ENCODE peak calls at places on chromosomes 12 and 14, in nine cellular contexts. J is Panc1; G is chondrocyte; E is stimulated activated CD4-positive, alpha-beta T cell treated with anti-CD3 and anti-CD28 coated beads, Interleukin-1b, Interleukin-23, amount 100 ng/mL, for 4 hours; Q is HEK293T; U is caudate nucleus; H is lung microvascular endothelial cell; B is GM23338; S is GM06990. N is an unnamed sample.

GRCh38 chr12:28963554-28963953 is 185.5 kb upstream of the FAR2 start:
- DNase-seq in G (no peak), J (no peak), U (no peak), H (peak), E (no peak), B (peak), Q (peak), S (no peak), N (no peak)

GRCh38 chr12:106081606-106082005 is 57.1 kb downstream of the NUAK1 start:
- DNase-seq in J (no peak), G (no peak), U (no peak), Q (no peak), E (no peak), B (no peak), S (no peak), H (peak), N (no peak)

GRCh38 chr12:120061815-120062214 is 54.7 kb downstream of the RAB35 start:
- DNase-seq in B (no peak), S (no peak), J (no peak), G (no peak), U (no peak), E (no peak), Q (no peak), H (no peak), N (no peak)

GRCh38 chr12:127742231-127742630 is 524.7 kb upstream of the TMEM132C start:
- DNase-seq in U (no peak), S (no peak), E (no peak), Q (no peak), H (no peak), G (no peak), J (no peak), B (no peak), N (no peak)

GRCh38 chr12:24948816-24949722 is at the start of gene BCAT1:
- DNase-seq in H (peak), E (peak), Q (peak), B (peak), S (peak), J (no peak), G (peak), U (no peak), N (peak)

GRCh38 chr12:12811343-12811742 is 1.8 kb upstream of the DDX47 start:
- DNase-seq in B (no peak), G (no peak), J (no peak), S (no peak), E (no peak), Q (no peak), H (no peak), U (no peak), N (no peak)

GRCh38 chr12:24795699-24796385 is 153.1 kb downstream of the BCAT1 start:
- DNase-seq in U (no peak), H (peak), J (no peak), Q (no peak), B (no peak), S (no peak), G (no peak), E (no peak), N (no peak)

GRCh38 chr14:21894003-21894897 is 220.6 kb upstream of the OR4E1 start:
- DNase-seq in U (no peak), Q (peak), S (no peak), H (peak), E (peak), G (no peak), B (peak), J (no peak), N (no peak)

GRCh38 chr14:63492391-63492790 is 50.8 kb downstream of the PPP2R5E start:
- DNase-seq in J (no peak), G (no peak), H (peak), U (no peak), S (no peak), E (no peak), B (no peak), Q (no peak), N (no peak)

GRCh38 chr12:31008241-31008711 is 65.4 kb upstream of the DDX11 start:
- DNase-seq in B (no peak), H (no peak), Q (no peak), U (no peak), G (peak), E (no peak), J (no peak), S (no peak), N (no peak)

GRCh38 chr12:120213758-120214157 is 12.8 kb upstream of the RPLP0 start:
- DNase-seq in E (no peak), U (no peak), Q (no peak), J (no peak), H (no peak), S (no peak), G (no peak), B (no peak), N (no peak)

GRCh38 chr12:2743478-2743877 is 51.3 kb upstream of the FKBP4 start:
- DNase-seq in S (no peak), B (no peak), G (no peak), Q (no peak), J (no peak), E (no peak), H (no peak), U (no peak), N (no peak)

GRCh38 chr14:28301179-28301578 is 465.4 kb upstream of the FOXG1 start:
- DNase-seq in B (no peak), S (no peak), G (no peak), E (no peak), Q (no peak), H (no peak), U (no peak), J (no peak), N (no peak)

GRCh38 chr12:118374909-118375308 is 1.4 kb upstream of the SUDS3 start:
- DNase-seq in S (no peak), Q (no peak), H (no peak), E (no peak), U (no peak), B (no peak), G (no peak), J (no peak), N (no peak)

GRCh38 chr14:64879635-64880381 is at the start of gene SPTB:
- DNase-seq in E (peak), H (no peak), B (peak), G (no peak), S (peak), Q (peak), J (no peak), U (no peak), N (no peak)

GRCh38 chr14:31188744-31189143 is 18.8 kb downstream of the HECTD1 start:
- DNase-seq in U (no peak), Q (no peak), J (no peak), G (no peak), E (no peak), H (no peak), S (no peak), B (no peak), N (no peak)

GRCh38 chr14:22099942-22100763 is 426.5 kb upstream of the OR4E1 start:
- DNase-seq in H (peak), U (no peak), E (peak), Q (peak), S (peak), G (no peak), B (peak), J (peak), N (no peak)

GRCh38 chr14:68841030-68841809 is 48.4 kb upstream of the ZFP36L1 start:
- DNase-seq in S (no peak), J (no peak), H (peak), Q (no peak), B (no peak), U (no peak), E (no peak), G (no peak), N (no peak)

GRCh38 chr14:62667515-62667914 is 377.7 kb downstream of the KCNH5 start:
- DNase-seq in J (no peak), S (no peak), B (no peak), H (peak), E (no peak), Q (no peak), G (no peak), U (no peak), N (no peak)

GRCh38 chr12:71503579-71504470 is 64.2 kb downstream of the LGR5 start:
- DNase-seq in E (no peak), S (no peak), H (no peak), Q (peak), U (no peak), B (no peak), G (no peak), J (no peak), N (no peak)

GRCh38 chr12:113396828-113397496 is 6.7 kb downstream of the SDS start:
- DNase-seq in S (no peak), G (no peak), J (no peak), B (no peak), Q (no peak), E (no peak), U (peak), H (no peak), N (no peak)

GRCh38 chr14:24428628-24429394 is 657 bp downstream of the CBLN3 start:
- DNase-seq in E (no peak), U (no peak), H (no peak), G (no peak), Q (no peak), B (peak), S (no peak), J (no peak), N (no peak)

GRCh38 chr14:73633115-73633514 is 11.7 kb upstream of the DNAL1 start:
- DNase-seq in Q (no peak), S (no peak), B (no peak), J (no peak), G (no peak), U (no peak), H (no peak), E (no peak), N (no peak)

GRCh38 chr14:95233702-95234241 is 76.4 kb upstream of the DICER1 start:
- DNase-seq in H (no peak), B (no peak), E (no peak), J (no peak), Q (no peak), S (peak), G (no peak), U (no peak), N (no peak)

GRCh38 chr12:13610280-13610679 is 371.1 kb downstream of the GRIN2B start:
- DNase-seq in J (no peak), H (no peak), E (no peak), S (no peak), B (no peak), G (no peak), Q (no peak), U (no peak), N (no peak)

GRCh38 chr12:77152623-77153193 is 87.3 kb upstream of the E2F7 start:
- DNase-seq in B (peak), U (no peak), J (peak), G (no peak), Q (no peak), S (no peak), H (peak), E (no peak), N (peak)

GRCh38 chr12:124685689-124685993 is 118.2 kb upstream of the NCOR2 start:
- DNase-seq in B (no peak), S (no peak), G (no peak), H (no peak), U (peak), J (no peak), Q (no peak), E (no peak), N (no peak)

GRCh38 chr12:49564241-49565118 is 3.5 kb downstream of the MCRS1 start:
- DNase-seq in E (no peak), J (no peak), U (no peak), Q (no peak), S (no peak), G (peak), B (no peak), H (no peak), N (no peak)

GRCh38 chr12:1593232-1594044 is 943 bp downstream of the FBXL14 start:
- DNase-seq in S (peak), E (no peak), Q (peak), G (no peak), B (peak), U (peak), H (peak), J (no peak), N (no peak)

GRCh38 chr14:85276829-85277228 is 253.1 kb upstream of the FLRT2 start:
- DNase-seq in H (no peak), G (no peak), S (no peak), J (no peak), U (no peak), E (no peak), B (peak), Q (no peak), N (no peak)

GRCh38 chr12:117063162-117063911 is 35.9 kb downstream of the TESC start:
- DNase-seq in H (no peak), S (peak), B (peak), J (no peak), Q (no peak), E (no peak), U (no peak), G (no peak), N (no peak)

GRCh38 chr12:93019911-93020224 is 90.8 kb upstream of the EEA1 start:
- DNase-seq in J (no peak), E (no peak), H (no peak), G (no peak), B (no peak), S (no peak), U (no peak), Q (no peak), N (no peak)

GRCh38 chr12:89418228-89418910 is 66.1 kb upstream of the DUSP6 start:
- DNase-seq in B (no peak), H (no peak), G (no peak), U (no peak), E (no peak), S (no peak), J (no peak), Q (no peak), N (no peak)

GRCh38 chr12:11959117-11959823 is 111.5 kb upstream of the BCL2L14 start:
- DNase-seq in Q (no peak), H (peak), B (no peak), G (no peak), U (no peak), S (no peak), E (no peak), J (no peak), N (no peak)

GRCh38 chr14:106790189-106791036 is 1264.0 kb downstream of the TMEM121 start:
- DNase-seq in S (peak), U (no peak), G (no peak), J (no peak), H (peak), B (peak), E (peak), Q (peak), N (no peak)

GRCh38 chr12:84508325-84508861 is 404.2 kb downstream of the SLC6A15 start:
- DNase-seq in S (no peak), J (no peak), U (no peak), G (no peak), H (peak), Q (peak), B (peak), E (no peak), N (peak)

GRCh38 chr12:112965643-112966042 is 12.7 kb upstream of the OAS2 start:
- DNase-seq in B (no peak), S (no peak), J (no peak), U (no peak), H (no peak), G (no peak), Q (no peak), E (no peak), N (no peak)

GRCh38 chr14:53044486-53044885 is 93.6 kb upstream of the FERMT2 start:
- DNase-seq in B (no peak), H (no peak), J (no peak), Q (no peak), E (no peak), S (no peak), G (no peak), U (no peak), N (peak)

GRCh38 chr14:103021817-103022668 is 35.3 kb downstream of the CDC42BPB start:
- DNase-seq in S (no peak), B (no peak), Q (no peak), E (no peak), U (no peak), G (no peak), J (no peak), H (peak), N (no peak)